ENCODE peak calls at places on chromosomes 3 and 15, in seven cellular contexts. Y is IMR-90, X is neural progenitor cell, I is Calu3, M is HFFc6, Q is right lobe of liver, C is psoas muscle. R is an unnamed sample.

GRCh38 chr3:175729466-175729865 is 870.3 kb downstream of the NAALADL2 start:
- DNase-seq in Y (no peak), X (no peak), I (no peak), M (no peak), Q (no peak), C (no peak), R (no peak)

GRCh38 chr15:77087213-77087612 is 16.3 kb upstream of the TSPAN3 start:
- DNase-seq in Y (no peak), X (no peak), I (no peak), M (no peak), Q (no peak), C (no peak), R (no peak)

GRCh38 chr3:99875925-99876781 is 58.5 kb downstream of the CMSS1 start:
- DNase-seq in Y (peak; percentile 79), X (peak; percentile 97), I (peak; percentile 71), M (peak; percentile 47), Q (peak; percentile 85), C (peak; percentile 89), R (peak; percentile 85)

GRCh38 chr3:160869825-160870224 is 113.8 kb downstream of the PPM1L start:
- DNase-seq in Y (no peak), X (no peak), I (no peak), M (peak; percentile 4), Q (peak; percentile 70), C (peak; percentile 75), R (no peak)

GRCh38 chr3:71984843-71985594 is 200.1 kb upstream of the PROK2 start:
- DNase-seq in Y (no peak), X (no peak), I (no peak), M (no peak), Q (no peak), C (no peak), R (no peak)

GRCh38 chr3:30630238-30631030 is 24.0 kb downstream of the TGFBR2 start:
- DNase-seq in Y (no peak), X (no peak), I (no peak), M (no peak), Q (no peak), C (no peak), R (no peak)

GRCh38 chr3:16338124-16338523 is 73.1 kb downstream of the OXNAD1 start:
- DNase-seq in Y (no peak), X (no peak), I (no peak), M (no peak), Q (no peak), C (no peak), R (peak; percentile 46)

GRCh38 chr15:40595773-40596172 is 1.7 kb downstream of the KNL1 start:
- DNase-seq in Y (no peak), X (no peak), I (no peak), M (no peak), Q (no peak), C (no peak), R (no peak)

GRCh38 chr3:170132335-170132734 is 49.2 kb downstream of the PHC3 start:
- DNase-seq in Y (no peak), X (no peak), I (no peak), M (no peak), Q (no peak), C (no peak), R (no peak)

GRCh38 chr3:172194702-172195392 is 155.5 kb downstream of the FNDC3B start:
- DNase-seq in Y (no peak), X (peak; percentile 74), I (no peak), M (no peak), Q (no peak), C (no peak), R (no peak)

GRCh38 chr15:67803996-67804843 is 21.1 kb upstream of the SKOR1 start:
- DNase-seq in Y (no peak), X (peak; percentile 43), I (no peak), M (no peak), Q (no peak), C (peak; percentile 41), R (no peak)

GRCh38 chr15:67801926-67802914 is 23.1 kb upstream of the SKOR1 start:
- DNase-seq in Y (no peak), X (no peak), I (no peak), M (no peak), Q (no peak), C (no peak), R (no peak)

GRCh38 chr15:67801142-67801541 is 24.2 kb upstream of the SKOR1 start:
- DNase-seq in Y (no peak), X (no peak), I (no peak), M (no peak), Q (no peak), C (no peak), R (no peak)

GRCh38 chr15:67805008-67805681 is 20.2 kb upstream of the SKOR1 start:
- DNase-seq in Y (no peak), X (no peak), I (no peak), M (no peak), Q (no peak), C (no peak), R (no peak)

DNA sequence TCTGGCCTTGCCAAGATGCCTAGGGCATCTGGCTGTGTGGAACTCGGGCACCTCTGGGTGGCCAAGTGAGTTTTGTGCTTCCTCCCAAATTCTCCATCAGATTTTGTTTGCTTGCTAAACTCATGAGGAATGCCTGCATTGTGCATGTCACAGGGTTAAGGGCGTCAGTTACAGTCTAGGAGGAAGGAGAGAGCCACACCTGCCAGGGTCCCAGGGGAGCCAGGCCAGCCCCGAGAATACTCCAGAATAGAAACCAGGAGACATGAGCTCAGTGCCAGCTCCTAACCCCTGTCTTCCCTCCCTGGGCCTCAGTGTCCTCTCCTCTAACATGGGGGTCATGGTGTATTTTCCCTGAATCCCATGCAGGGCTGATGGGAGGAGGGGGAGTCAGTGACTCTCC is 22.0 kb upstream of the SKOR1 start:
- DNase-seq in Y (no peak), X (no peak), I (no peak), M (no peak), Q (no peak), C (no peak), R (no peak)
- TF ChIP-seq CTCF in Y (no peak), X (no peak), I (no peak), M (no peak), Q (no peak), C (no peak), R (no peak)

GRCh38 chr15:78878356-78878755 is 5.7 kb downstream of the MORF4L1 start:
- DNase-seq in Y (peak; percentile 65), X (no peak), I (no peak), M (no peak), Q (no peak), C (no peak), R (no peak)

GRCh38 chr15:78872972-78873795 is 494 bp downstream of the MORF4L1 start:
- DNase-seq in Y (peak; percentile 93), X (peak; percentile 98), I (peak; percentile 90), M (peak; percentile 94), Q (peak; percentile 84), C (peak; percentile 88), R (peak; percentile 92)

GRCh38 chr15:78875107-78875914 is 2.6 kb downstream of the MORF4L1 start:
- DNase-seq in Y (peak; percentile 7), X (no peak), I (peak; percentile 39), M (no peak), Q (no peak), C (no peak), R (no peak)

GRCh38 chr15:78872155-78872971 is at the start of gene MORF4L1:
- DNase-seq in Y (peak; percentile 95), X (peak; percentile 98), I (peak; percentile 99), M (peak; percentile 97), Q (peak; percentile 98), C (peak; percentile 98), R (peak; percentile 98)

DNA sequence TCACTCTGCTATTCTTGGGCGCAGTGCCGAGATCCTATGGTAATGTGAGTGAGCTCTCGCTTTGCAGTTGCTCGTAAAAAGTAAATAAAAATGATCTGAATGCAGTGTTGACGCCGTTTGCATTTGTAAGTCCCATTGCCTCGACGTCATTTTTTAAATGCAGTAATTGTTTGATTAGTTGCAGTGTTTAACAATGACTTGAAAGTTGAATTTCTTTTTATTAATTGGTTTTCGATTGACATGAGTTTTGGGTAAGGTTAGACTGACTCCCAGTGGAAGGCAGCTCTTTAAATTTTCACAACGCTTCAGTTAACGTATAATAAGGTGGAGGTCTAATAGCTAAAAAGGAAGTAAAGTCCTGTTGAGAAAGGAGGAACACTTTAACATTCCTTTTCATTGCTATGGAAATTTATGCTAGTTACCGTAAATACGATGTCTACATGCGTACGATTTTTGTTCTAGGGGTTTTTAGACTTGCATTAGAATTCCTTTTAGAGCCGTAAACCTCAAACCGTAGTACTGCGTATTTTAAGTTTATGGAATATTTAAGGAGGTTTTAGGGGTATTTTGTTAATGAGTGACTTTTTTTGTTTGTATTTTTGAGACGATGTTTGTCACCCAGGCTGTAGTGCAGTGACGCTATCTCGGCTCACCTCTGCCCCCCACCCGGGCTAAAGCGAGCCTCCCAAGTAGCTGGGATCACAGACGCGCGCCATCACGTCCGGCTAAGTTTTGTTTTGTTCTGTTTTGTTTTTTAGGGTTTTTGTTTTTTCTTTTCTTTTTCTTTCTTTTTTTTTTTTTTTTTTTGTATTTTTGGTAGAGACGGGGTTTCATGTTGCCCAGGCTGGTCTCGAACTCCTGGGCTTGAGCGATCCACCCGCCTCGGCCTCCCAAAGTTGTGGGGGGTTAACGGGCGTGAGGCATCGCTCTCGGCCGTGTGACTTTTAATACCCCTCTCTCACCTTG is 1.4 kb downstream of the MORF4L1 start:
- DNase-seq in Y (peak; percentile 22), X (peak; percentile 32), I (peak; percentile 35), M (no peak), Q (peak; percentile 75), C (no peak), R (peak; percentile 38)
- TF ChIP-seq CTCF in Y (no peak), X (no peak), I (no peak), M (peak; percentile 8), Q (no peak), C (no peak), R (no peak)

GRCh38 chr15:93037341-93038063 is 51.5 kb downstream of the RGMA start:
- DNase-seq in Y (no peak), X (peak; percentile 46), I (no peak), M (no peak), Q (no peak), C (peak; percentile 86), R (no peak)
- TF ChIP-seq CTCF in Y (no peak), X (peak; percentile 21), I (no peak), M (no peak), Q (no peak), C (peak; percentile 20), R (no peak)

GRCh38 chr3:4270726-4271125 is 32.4 kb upstream of the SETMAR start:
- DNase-seq in Y (no peak), X (no peak), I (no peak), M (no peak), Q (no peak), C (no peak), R (no peak)

GRCh38 chr3:4271834-4272233 is 31.3 kb upstream of the SETMAR start:
- DNase-seq in Y (peak; percentile 38), X (peak; percentile 58), I (peak; percentile 6), M (peak; percentile 41), Q (no peak), C (no peak), R (no peak)
- TF ChIP-seq CTCF in Y (peak; percentile 45), X (peak; percentile 79), I (no peak), M (peak; percentile 77), Q (peak; percentile 49), C (peak; percentile 53), R (no peak)

DNA sequence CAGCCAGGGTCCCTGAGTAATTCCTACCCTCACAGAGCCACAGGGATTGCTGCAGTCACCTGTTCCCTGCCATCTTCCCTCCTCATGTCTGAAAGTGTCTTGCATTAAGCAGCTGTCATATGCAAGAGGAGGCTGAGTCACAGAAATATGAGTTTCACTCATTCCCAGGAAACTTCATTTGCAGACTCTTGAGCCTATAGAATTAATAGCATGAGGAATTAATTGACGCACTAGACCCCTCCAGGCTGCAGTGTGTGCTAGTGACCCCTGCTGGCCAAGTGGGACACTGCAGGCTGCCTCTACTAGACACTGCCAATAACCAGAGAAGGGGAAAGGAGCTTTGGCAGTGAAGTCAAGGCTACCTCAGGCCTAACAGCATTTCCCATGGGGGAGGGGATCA is 50.6 kb upstream of the SLC6A1 start:
- DNase-seq in Y (no peak), X (peak; percentile 35), I (peak; percentile 15), M (peak; percentile 8), Q (peak; percentile 31), C (no peak), R (no peak)
- TF ChIP-seq CTCF in Y (peak; percentile 35), X (peak; percentile 78), I (peak; percentile 34), M (peak; percentile 92), Q (peak; percentile 55), C (peak; percentile 46), R (no peak)